ENCODE peak calls at places on chromosome 6, in five cellular contexts. G, F, D, I and M are unnamed samples.

GRCh38 chr6:127520061-127520460 is 926 bp upstream of the MTCL3 start:
- DNase-seq in G (no peak), F (no peak), D (no peak), I (no peak), M (no peak)

GRCh38 chr6:3075522-3076113 is 7.3 kb downstream of the RIPK1 start:
- DNase-seq in G (no peak), F (no peak), D (no peak), I (peak), M (no peak)

GRCh38 chr6:16130437-16130891 is 1.6 kb downstream of the MYLIP start:
- DNase-seq in G (no peak), F (no peak), D (no peak), I (no peak), M (peak)

GRCh38 chr6:5012531-5012930 is 8.7 kb upstream of the RPP40 start:
- DNase-seq in G (no peak), F (no peak), D (no peak), I (no peak), M (no peak)

GRCh38 chr6:128807577-128807976 is 75.4 kb upstream of the LAMA2 start:
- DNase-seq in G (no peak), F (peak), D (no peak), I (peak), M (no peak)

GRCh38 chr6:62683063-62683462 is 397.0 kb upstream of the KHDRBS2 start:
- DNase-seq in G (no peak), F (no peak), D (no peak), I (no peak), M (no peak)

GRCh38 chr6:1363729-1364572 is 25.4 kb upstream of the FOXF2 start:
- DNase-seq in G (no peak), F (no peak), D (no peak), I (no peak), M (no peak)

GRCh38 chr6:150053450-150053849 is 15.5 kb downstream of the ULBP3 start:
- DNase-seq in G (no peak), F (no peak), D (no peak), I (no peak), M (no peak)

GRCh38 chr6:71393471-71393870 is 104.9 kb downstream of the OGFRL1 start:
- DNase-seq in G (no peak), F (no peak), D (no peak), I (no peak), M (no peak)

GRCh38 chr6:33583591-33584155 is 3.6 kb upstream of the BAK1 start:
- DNase-seq in G (no peak), F (no peak), D (no peak), I (peak), M (no peak)

GRCh38 chr6:96075826-96076225 is 60.1 kb downstream of the FUT9 start:
- DNase-seq in G (no peak), F (no peak), D (no peak), I (no peak), M (no peak)

GRCh38 chr6:2658788-2659187 is 91.9 kb downstream of the MYLK4 start:
- DNase-seq in G (no peak), F (no peak), D (no peak), I (peak), M (no peak)

GRCh38 chr6:90284236-90284744 is 12.4 kb downstream of the BACH2 start:
- DNase-seq in G (no peak), F (no peak), D (no peak), I (no peak), M (no peak)

GRCh38 chr6:144377586-144377985 is 92.5 kb downstream of the UTRN start:
- DNase-seq in G (no peak), F (no peak), D (no peak), I (no peak), M (no peak)

GRCh38 chr6:1916334-1916985 is 306.7 kb downstream of the FOXC1 start:
- DNase-seq in G (no peak), F (no peak), D (no peak), I (no peak), M (no peak)

GRCh38 chr6:45185403-45186251 is 142.5 kb upstream of the RUNX2 start:
- DNase-seq in G (no peak), F (no peak), D (no peak), I (no peak), M (no peak)

GRCh38 chr6:155377061-155377460 is 62.8 kb upstream of the TFB1M start:
- DNase-seq in G (no peak), F (peak), D (no peak), I (no peak), M (no peak)

GRCh38 chr6:1024587-1024986 is 287.3 kb upstream of the FOXQ1 start:
- DNase-seq in G (no peak), F (no peak), D (no peak), I (peak), M (peak)

GRCh38 chr6:106142876-106143431 is 56.8 kb downstream of the PRDM1 start:
- DNase-seq in G (no peak), F (no peak), D (no peak), I (no peak), M (no peak)

GRCh38 chr6:87391334-87391733 is 16.4 kb upstream of the CFAP206 start:
- DNase-seq in G (no peak), F (no peak), D (no peak), I (peak), M (peak)

GRCh38 chr6:106103728-106104109 is 17.6 kb downstream of the PRDM1 start:
- DNase-seq in G (no peak), F (no peak), D (no peak), I (no peak), M (peak)

GRCh38 chr6:41967312-41968287 is 26.0 kb upstream of the CCND3 start:
- DNase-seq in G (no peak), F (no peak), D (no peak), I (no peak), M (no peak)

GRCh38 chr6:37630281-37630799 is 67.3 kb downstream of the MDGA1 start:
- DNase-seq in G (no peak), F (peak), D (no peak), I (peak), M (no peak)

GRCh38 chr6:28266563-28266961 is 381 bp upstream of the ZSCAN26 start:
- DNase-seq in G (no peak), F (no peak), D (no peak), I (no peak), M (no peak)

GRCh38 chr6:28264834-28265401 is 2.0 kb upstream of the ZSCAN26 start:
- DNase-seq in G (no peak), F (no peak), D (no peak), I (no peak), M (no peak)

GRCh38 chr6:28266962-28267694 is at the start of gene ZSCAN26:
- DNase-seq in G (no peak), F (peak), D (peak), I (peak), M (peak)

GRCh38 chr6:28267695-28268059 is 734 bp downstream of the ZSCAN26 start:
- DNase-seq in G (no peak), F (no peak), D (no peak), I (no peak), M (no peak)

DNA sequence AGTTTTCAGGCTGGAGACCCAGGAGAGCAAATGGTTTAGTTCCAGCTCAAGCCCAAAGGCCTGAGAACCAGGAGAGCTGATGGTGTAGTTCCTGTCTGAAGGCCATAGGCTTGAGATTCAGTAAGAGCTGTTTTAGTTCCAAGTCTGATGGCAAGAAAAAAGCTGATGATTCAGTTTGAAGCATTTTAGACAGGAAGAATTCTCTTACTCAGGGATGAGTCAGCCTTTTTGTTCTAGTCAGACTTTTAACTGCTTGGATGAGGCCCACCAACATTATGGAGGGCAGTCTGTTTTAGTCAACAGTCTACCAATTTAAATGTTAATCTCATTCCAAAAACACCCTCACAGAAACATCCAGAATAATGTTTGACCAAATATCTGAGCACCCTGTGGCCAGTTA is 2.5 kb downstream of the ZSCAN26 start:
- DNase-seq in G (no peak), F (peak), D (no peak), I (no peak), M (no peak)
- TF ChIP-seq POLR2AphosphoS5 in G (no peak), F (no peak), D (no peak), I (no peak), M (no peak)

GRCh38 chr6:56957856-56958255 is 2.9 kb downstream of the BEND6 start:
- DNase-seq in G (no peak), F (no peak), D (no peak), I (no peak), M (no peak)

GRCh38 chr6:56955171-56956155 is 556 bp downstream of the BEND6 start:
- DNase-seq in G (no peak), F (peak), D (peak), I (peak), M (peak)

GRCh38 chr6:56953597-56954388 is 1.1 kb upstream of the BEND6 start:
- DNase-seq in G (no peak), F (no peak), D (peak), I (no peak), M (no peak)

GRCh38 chr6:56956481-56956880 is 1.6 kb downstream of the BEND6 start:
- DNase-seq in G (no peak), F (no peak), D (no peak), I (no peak), M (no peak)

GRCh38 chr6:56954389-56955170 is at the start of gene BEND6:
- DNase-seq in G (no peak), F (no peak), D (peak), I (peak), M (peak)
- TF ChIP-seq POLR2AphosphoS5 in G (peak), F (peak), D (no peak), I (no peak), M (no peak)

GRCh38 chr6:108501559-108501958 is 59.2 kb upstream of the FOXO3 start:
- DNase-seq in G (no peak), F (no peak), D (no peak), I (no peak), M (no peak)

GRCh38 chr6:108502826-108503225 is 57.9 kb upstream of the FOXO3 start:
- DNase-seq in G (no peak), F (no peak), D (no peak), I (no peak), M (no peak)

GRCh38 chr6:108510461-108511319 is 50.0 kb upstream of the FOXO3 start:
- DNase-seq in G (no peak), F (no peak), D (no peak), I (no peak), M (no peak)

GRCh38 chr6:108507316-108507715 is 53.4 kb upstream of the FOXO3 start:
- DNase-seq in G (no peak), F (no peak), D (no peak), I (no peak), M (no peak)
- TF ChIP-seq POLR2AphosphoS5 in G (no peak), F (no peak), D (no peak), I (no peak), M (no peak)

DNA sequence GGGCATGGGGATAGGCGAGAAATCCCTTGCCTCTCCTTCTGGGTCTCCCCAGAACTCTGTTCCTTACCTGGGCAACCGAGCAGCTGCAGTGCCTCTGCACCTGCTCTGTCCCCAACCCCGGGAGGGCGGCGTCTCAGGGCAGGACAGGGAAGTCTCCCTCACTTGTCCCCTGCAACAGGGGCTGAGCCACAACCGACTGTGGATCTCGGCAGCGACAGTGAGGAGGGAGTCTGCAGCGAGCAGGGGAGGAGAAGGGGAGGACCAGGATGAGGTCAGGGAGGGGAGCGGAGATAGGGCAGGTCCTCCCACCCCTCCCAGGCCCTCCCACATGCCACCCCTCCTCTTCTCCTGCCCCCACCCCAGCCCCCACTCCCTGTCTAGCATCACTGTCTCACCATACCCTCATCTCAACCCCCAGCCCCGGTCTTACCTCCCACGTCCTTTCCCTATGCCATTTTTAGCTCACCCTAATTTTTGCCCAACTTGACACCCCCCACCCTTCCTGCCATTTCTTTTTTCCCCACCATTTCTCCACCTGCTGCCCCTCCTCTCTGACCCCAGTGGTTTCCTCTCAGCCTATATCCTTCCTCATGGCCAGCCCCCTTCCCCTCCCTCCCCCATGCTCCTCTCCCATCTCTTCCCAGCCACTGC is at the start of gene TNXB:
- DNase-seq in G (no peak), F (no peak), D (no peak), I (no peak), M (no peak)
- TF ChIP-seq POLR2AphosphoS5 in G (peak), F (no peak), D (no peak), I (no peak), M (no peak)

GRCh38 chr6:148441454-148441911 is 98.8 kb downstream of the SASH1 start:
- DNase-seq in G (no peak), F (peak), D (no peak), I (peak), M (no peak)
- TF ChIP-seq POLR2AphosphoS5 in G (no peak), F (no peak), D (no peak), I (no peak), M (no peak)